ENCODE peak calls at places on chromosomes 13 and 19, in four cellular contexts. I, E, A and U are unnamed samples.

GRCh38 chr13:97226013-97226412 is 3.9 kb downstream of the MBNL2 start:
- DNase-seq in I (no peak), E (no peak), A (no peak), U (no peak)

GRCh38 chr19:45442927-45443461 is 19.3 kb upstream of the ERCC1 start:
- DNase-seq in I (no peak), E (no peak), A (no peak), U (peak)

GRCh38 chr19:3942790-3943409 is 10.0 kb downstream of the NMRK2 start:
- DNase-seq in I (no peak), E (no peak), A (no peak), U (no peak)

GRCh38 chr19:30695171-30695875 is 323.1 kb downstream of the ZNF536 start:
- DNase-seq in I (no peak), E (no peak), A (no peak), U (no peak)

GRCh38 chr13:110820311-110820710 is 94.6 kb downstream of the ANKRD10 start:
- DNase-seq in I (no peak), E (no peak), A (no peak), U (no peak)

GRCh38 chr19:12756150-12756883 is 4.7 kb downstream of the BEST2 start:
- DNase-seq in I (no peak), E (no peak), A (no peak), U (no peak)

GRCh38 chr19:35742121-35742724 is at the start of gene IGFLR1:
- DNase-seq in I (peak), E (peak), A (peak), U (no peak)

GRCh38 chr13:77696006-77696862 is 1.3 kb upstream of the SLAIN1 start:
- DNase-seq in I (peak), E (no peak), A (peak), U (no peak)

GRCh38 chr19:16419671-16420394 is 51.9 kb downstream of the EPS15L1 start:
- DNase-seq in I (no peak), E (no peak), A (no peak), U (peak)

GRCh38 chr13:59494151-59494550 is 669.6 kb downstream of the DIAPH3 start:
- DNase-seq in I (no peak), E (no peak), A (no peak), U (no peak)

GRCh38 chr19:29743681-29744080 is 28.6 kb upstream of the C19orf12 start:
- DNase-seq in I (no peak), E (no peak), A (no peak), U (no peak)

GRCh38 chr19:42281175-42282035 is 12.4 kb downstream of the CIC start:
- DNase-seq in I (no peak), E (no peak), A (peak), U (peak)

GRCh38 chr19:39444598-39445257 is 654 bp upstream of the SUPT5H start:
- DNase-seq in I (no peak), E (no peak), A (peak), U (peak)

GRCh38 chr19:7983286-7983950 is 22.0 kb downstream of the ELAVL1 start:
- DNase-seq in I (no peak), E (no peak), A (no peak), U (no peak)

GRCh38 chr19:20321139-20321656 is 154.2 kb downstream of the ZNF486 start:
- DNase-seq in I (no peak), E (no peak), A (no peak), U (no peak)

GRCh38 chr19:7505682-7506384 is 10.1 kb upstream of the ZNF358 start:
- DNase-seq in I (peak), E (no peak), A (no peak), U (peak)

GRCh38 chr13:110445722-110446569 is 115.6 kb downstream of the RAB20 start:
- DNase-seq in I (no peak), E (no peak), A (no peak), U (no peak)

GRCh38 chr19:45524575-45525129 is 17.4 kb downstream of the VASP start:
- DNase-seq in I (no peak), E (no peak), A (no peak), U (no peak)